ENCODE peak calls at places on chromosomes 11 and 22, in six cellular contexts. K, E, M, S, H and Q are unnamed samples. For H3K36me3, H3K9me3 and H3K27me3, the result is how much of the 10 kb centered on the place peaks cover.

GRCh38 chr11:34030386-34030785 is 21.1 kb upstream of the CAPRIN1 start:
- DNase-seq in S (no peak), K (no peak), M (no peak), H (no peak), E (no peak), Q (no peak)

GRCh38 chr22:37716708-37717107 is 19.9 kb downstream of the TRIOBP start:
- DNase-seq in M (no peak), K (no peak), H (no peak), E (no peak), S (no peak), Q (no peak)

GRCh38 chr11:9672288-9672916 is 8.5 kb downstream of the SWAP70 start:
- DNase-seq in H (no peak), K (no peak), E (no peak), S (no peak), M (no peak), Q (no peak)

GRCh38 chr11:118705796-118706545 is 26.5 kb upstream of the TREH start:
- DNase-seq in K (no peak), S (no peak), M (no peak), H (no peak), E (no peak), Q (no peak)

GRCh38 chr11:2526808-2527381 is 82.1 kb downstream of the KCNQ1 start:
- DNase-seq in H (peak), S (peak), M (peak), K (peak), E (peak), Q (no peak)

GRCh38 chr22:30858976-30859713 is 109.4 kb downstream of the MORC2 start:
- DNase-seq in E (no peak), K (no peak), M (peak), S (no peak), H (no peak), Q (no peak)

GRCh38 chr11:18171377-18172000 is 1.1 kb upstream of the MRGPRX4 start:
- DNase-seq in S (no peak), K (no peak), M (no peak), H (no peak), E (no peak), Q (no peak)

GRCh38 chr11:30210357-30210756 is 20.5 kb upstream of the FSHB start:
- DNase-seq in H (no peak), E (no peak), K (no peak), S (no peak), M (no peak), Q (no peak)

GRCh38 chr11:61482513-61482912 is 26.0 kb upstream of the LRRC10B start:
- DNase-seq in K (no peak), S (no peak), H (no peak), M (no peak), E (no peak), Q (no peak)

GRCh38 chr11:107916671-107917241 is 11.5 kb upstream of the RAB39A start:
- DNase-seq in E (peak), H (no peak), K (no peak), M (no peak), S (peak), Q (no peak)

GRCh38 chr11:11179239-11179638 is 173.8 kb downstream of the CSNK2A3 start:
- DNase-seq in S (no peak), H (no peak), K (no peak), E (no peak), M (no peak), Q (no peak)

GRCh38 chr22:50730941-50731661 is 6.9 kb upstream of the ACR start:
- DNase-seq in K (no peak), E (peak), M (peak), S (no peak), H (peak), Q (no peak)

GRCh38 chr22:37546436-37547248 is 13.6 kb upstream of the CDC42EP1 start:
- DNase-seq in H (peak), S (peak), M (no peak), E (peak), K (peak), Q (no peak)

GRCh38 chr11:64810891-64811272 is 531 bp upstream of the MEN1 start:
- DNase-seq in S (peak), K (peak), M (no peak), E (no peak), H (no peak), Q (no peak)

GRCh38 chr11:42524534-42525227 is 787.1 kb upstream of the API5 start:
- DNase-seq in S (peak), M (no peak), K (peak), H (peak), E (no peak), Q (no peak)

GRCh38 chr11:134784046-134784445 is 372.0 kb upstream of the B3GAT1 start:
- DNase-seq in H (no peak), S (no peak), K (no peak), M (no peak), E (no peak), Q (no peak)

GRCh38 chr11:105900515-105901035 is 121.5 kb downstream of the MSANTD4 start:
- DNase-seq in K (no peak), S (no peak), E (peak), M (no peak), H (no peak), Q (no peak)

GRCh38 chr22:29901354-29901753 is 18.4 kb downstream of the MTMR3 start:
- DNase-seq in M (no peak), K (no peak), E (no peak), H (no peak), S (no peak), Q (no peak)

GRCh38 chr22:45328822-45329535 is 19.2 kb downstream of the FAM118A start:
- DNase-seq in S (no peak), M (peak), H (no peak), E (no peak), K (no peak), Q (no peak)
- H3K36me3 ChIP-seq in S (under half), M (half or more), H (under half), E (under half), K (under half), Q (under half)

GRCh38 chr11:516400-516799 is 9.4 kb upstream of the RNH1 start:
- DNase-seq in M (no peak), E (no peak), K (no peak), S (no peak), H (no peak), Q (no peak)
- H3K9me3 ChIP-seq in M (under half), E (under half), K (under half), S (under half), H (under half), Q (under half)

DNA sequence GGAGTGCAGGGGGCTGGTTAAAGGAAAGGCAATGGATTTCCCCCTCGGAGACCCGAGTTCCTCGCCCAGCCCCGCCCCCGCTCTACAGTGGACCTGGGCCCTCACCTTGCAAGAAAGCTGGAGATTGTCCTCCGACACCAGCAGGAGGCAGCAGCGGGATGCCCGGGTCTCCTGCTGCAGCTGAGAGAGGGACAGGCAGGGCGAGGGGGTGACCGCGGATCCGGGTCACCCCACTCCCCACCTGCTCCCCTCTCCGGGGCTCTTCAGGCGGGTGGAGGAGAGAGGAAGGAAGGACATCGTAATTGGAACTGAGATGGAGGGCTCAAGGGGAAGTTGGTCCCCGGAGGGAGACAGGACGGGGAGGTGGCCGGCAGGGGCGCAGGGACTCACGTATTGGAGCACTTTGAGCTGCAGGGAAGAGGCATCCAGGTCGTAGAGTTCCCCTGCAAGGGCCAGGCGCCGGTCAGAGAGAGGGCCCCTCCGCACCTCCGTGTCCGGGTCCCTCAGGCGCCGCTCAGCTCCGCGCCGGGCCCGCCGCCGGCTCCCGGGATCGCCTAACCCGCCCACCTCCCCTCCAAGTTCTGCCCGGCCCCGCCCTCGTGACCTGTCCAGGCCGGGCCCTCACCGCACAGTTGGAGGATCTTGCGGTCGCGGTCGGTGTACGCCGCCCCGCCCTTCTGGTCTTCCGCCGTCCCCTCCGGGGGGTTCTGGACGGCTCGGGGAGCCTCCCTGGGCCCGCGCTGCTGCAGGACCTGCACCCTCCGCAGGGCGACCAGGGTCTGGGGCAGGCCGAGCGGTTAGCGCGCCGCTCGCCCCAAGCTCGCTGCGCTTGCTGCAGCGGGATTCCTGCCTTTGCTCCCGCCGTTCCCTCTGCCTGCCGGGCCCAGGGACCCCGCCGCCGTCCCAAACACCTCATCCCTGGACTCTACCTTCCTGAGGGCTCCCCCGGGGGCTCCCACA is 84.1 kb downstream of the PDE2A start:
- DNase-seq in K (peak), M (no peak), S (no peak), E (peak), H (peak), Q (peak)
- H3K27me3 ChIP-seq in K (under half), M (half or more), S (under half), E (half or more), H (under half), Q (under half)

GRCh38 chr11:73360743-73361369 is 15.3 kb upstream of the RELT start:
- DNase-seq in K (no peak), M (no peak), H (no peak), E (no peak), S (no peak), Q (no peak)
- H3K36me3 ChIP-seq in K (under half), M (half or more), H (half or more), E (half or more), S (under half), Q (under half)

DNA sequence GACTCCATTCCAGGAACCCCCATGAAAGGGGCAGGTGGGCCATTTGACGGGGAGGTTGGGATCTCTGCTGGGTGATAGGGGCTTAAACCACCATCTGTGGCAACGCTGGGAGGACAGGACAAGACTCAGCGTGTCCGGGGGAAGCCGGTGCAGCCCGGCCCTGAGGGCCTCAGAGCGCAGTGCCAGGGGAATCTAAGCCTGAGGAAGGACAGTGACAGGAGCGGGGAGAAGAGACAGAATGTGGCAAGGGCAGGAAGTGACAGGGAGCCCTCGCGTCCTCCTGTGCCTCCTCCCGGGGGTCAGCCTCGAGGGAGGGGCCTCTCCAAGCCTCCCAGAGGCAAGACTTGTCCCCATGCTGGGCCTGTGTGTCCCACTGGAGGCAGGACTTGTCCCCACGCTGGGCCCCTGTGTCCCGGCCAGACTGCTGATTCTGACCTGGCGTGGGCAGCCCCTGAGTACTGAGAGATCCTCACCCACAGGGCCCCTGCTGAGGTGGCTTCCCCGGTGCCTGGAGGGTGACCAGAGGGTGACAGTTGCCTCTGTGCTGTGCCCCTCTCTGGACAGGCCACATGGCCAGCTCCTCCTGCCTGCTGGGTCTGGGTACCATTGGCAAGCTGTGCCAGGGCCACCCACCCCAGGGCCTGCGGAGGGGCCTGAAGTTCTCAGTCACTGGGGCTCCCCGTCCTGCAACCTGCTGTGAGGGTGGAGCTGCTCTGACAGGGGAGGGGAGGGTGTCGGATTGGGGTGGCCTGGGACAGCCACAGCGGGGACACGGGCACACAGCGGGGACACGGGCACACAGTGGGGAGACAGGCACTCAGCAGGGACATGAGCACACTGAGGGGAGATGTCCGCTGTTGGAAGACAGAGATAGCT is 676.2 kb downstream of the BRD1 start:
- DNase-seq in H (no peak), E (peak), K (no peak), S (no peak), M (no peak), Q (no peak)
- H3K9me3 ChIP-seq in H (under half), E (under half), K (under half), S (under half), M (under half), Q (under half)

DNA sequence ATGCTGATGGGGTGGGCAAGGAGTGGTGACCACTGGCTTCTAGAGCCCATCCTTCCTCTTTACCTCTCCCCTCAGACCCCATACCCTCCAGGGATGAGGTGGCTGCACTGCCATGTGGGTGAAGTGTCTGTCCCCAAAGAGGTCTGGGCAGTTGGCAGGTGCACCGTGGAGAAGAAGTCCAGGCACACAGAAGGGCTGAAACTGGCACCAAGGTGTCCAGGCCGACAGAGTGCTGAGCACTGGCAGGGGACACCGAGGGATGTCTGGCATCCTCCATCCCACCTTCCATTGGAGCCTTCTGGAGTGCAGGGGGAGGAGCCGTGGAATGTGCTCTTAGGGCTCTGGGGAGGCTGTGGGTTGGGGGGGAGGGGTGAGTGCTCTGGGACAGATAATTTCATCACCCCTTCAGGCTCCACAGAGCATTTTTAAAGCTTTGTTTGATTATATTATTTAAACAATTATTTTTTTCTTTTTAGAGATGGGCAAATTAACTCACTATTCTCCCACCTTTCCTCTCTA is 37.9 kb downstream of the PKNOX2 start:
- DNase-seq in E (no peak), S (no peak), M (no peak), K (no peak), H (no peak), Q (no peak)
- H3K27me3 ChIP-seq in E (under half), S (under half), M (under half), K (under half), H (under half), Q (under half)

GRCh38 chr22:24089951-24090350 is 78.8 kb downstream of the CABIN1 start:
- DNase-seq in K (no peak), S (no peak), E (no peak), M (peak), H (no peak), Q (no peak)
- H3K36me3 ChIP-seq in K (under half), S (under half), E (half or more), M (half or more), H (half or more), Q (half or more)

DNA sequence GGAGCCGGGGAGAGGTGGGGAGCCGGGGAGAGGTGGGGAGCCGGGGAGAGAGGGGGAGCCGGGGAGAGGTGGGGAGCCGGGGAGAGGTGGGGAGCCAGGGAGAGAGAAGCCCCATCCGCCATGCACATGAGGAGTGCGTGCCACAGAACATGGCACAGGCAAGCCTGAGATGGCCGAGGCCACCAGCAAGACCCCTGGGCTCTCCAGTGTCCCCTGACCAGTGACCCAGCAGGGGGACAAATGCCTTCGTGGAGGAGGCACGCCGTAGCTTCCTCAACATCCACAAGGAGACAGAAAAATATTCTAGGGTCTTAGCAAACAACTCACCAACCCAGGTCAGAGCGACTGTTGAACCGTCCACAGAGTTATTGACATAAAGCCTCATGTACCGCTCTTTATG is 618.8 kb downstream of the TBC1D22A start:
- DNase-seq in E (peak), S (no peak), M (no peak), K (no peak), H (no peak), Q (no peak)
- H3K9me3 ChIP-seq in E (under half), S (under half), M (under half), K (under half), H (under half), Q (under half)

GRCh38 chr11:124872741-124873140 is 7.5 kb downstream of the ROBO3 start:
- DNase-seq in K (no peak), S (no peak), H (no peak), E (no peak), M (no peak), Q (no peak)

GRCh38 chr11:124873980-124874379 is 8.7 kb downstream of the ROBO3 start:
- DNase-seq in S (no peak), E (no peak), M (no peak), K (no peak), H (no peak), Q (no peak)

GRCh38 chr11:124875401-124875800 is 10.2 kb downstream of the ROBO3 start:
- DNase-seq in E (no peak), S (no peak), K (no peak), H (no peak), M (no peak), Q (no peak)

GRCh38 chr11:124875943-124876817 is 10.9 kb downstream of the ROBO3 start:
- DNase-seq in M (peak), S (peak), H (peak), E (peak), K (peak), Q (peak)

DNA sequence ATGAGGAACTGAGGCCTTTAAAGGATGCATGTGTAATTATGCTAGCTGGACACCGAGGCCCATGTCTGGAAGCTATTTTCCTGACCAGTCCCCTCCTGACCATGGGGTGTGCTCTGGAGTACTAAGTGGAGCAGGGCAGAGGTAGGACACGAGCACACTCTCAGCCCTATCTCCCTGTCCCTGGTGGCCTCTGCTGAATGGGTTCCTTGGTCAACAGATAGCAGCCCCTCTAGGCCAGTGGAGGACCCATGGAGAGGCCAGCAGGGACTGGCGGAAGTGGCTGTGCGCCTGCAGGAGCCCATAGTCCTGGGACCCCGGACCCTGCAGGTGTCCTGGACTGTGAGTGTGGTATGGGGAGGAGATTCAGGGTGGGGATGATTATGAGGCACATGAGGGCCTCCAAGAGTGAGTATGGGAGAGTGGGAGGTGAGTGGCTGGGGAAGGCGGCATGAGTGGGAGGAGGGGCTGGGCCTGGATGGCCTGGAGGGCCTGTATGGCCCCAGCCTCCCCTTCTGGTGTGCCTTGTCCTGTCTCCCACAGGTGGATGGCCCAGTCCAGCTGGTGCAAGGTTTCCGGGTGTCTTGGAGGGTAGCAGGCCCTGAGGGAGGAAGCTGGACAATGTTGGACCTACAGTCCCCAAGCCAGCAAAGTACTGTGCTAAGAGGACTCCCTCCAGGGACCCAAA is 9.5 kb downstream of the ROBO3 start:
- DNase-seq in M (no peak), E (no peak), H (no peak), K (no peak), S (no peak), Q (no peak)
- H3K27me3 ChIP-seq in M (under half), E (half or more), H (half or more), K (under half), S (under half), Q (under half)